ENCODE peak calls at places on chromosomes 4 and X, in five cellular contexts. X, E, V, T and L are unnamed samples. For H3K4me1, the result is how much of the 10 kb centered on the place peaks cover.

GRCh38 chr4:8522160-8523120 is 57.8 kb upstream of the GPR78 start:
- DNase-seq in X (no peak), E (no peak), V (no peak), T (no peak), L (no peak)

GRCh38 chr4:152999376-153000067 is 63.4 kb downstream of the FHDC1 start:
- DNase-seq in X (no peak), E (no peak), V (no peak), T (no peak), L (no peak)

GRCh38 chr4:127203561-127204260 is 429.0 kb upstream of the INTU start:
- DNase-seq in X (no peak), E (no peak), V (no peak), T (no peak), L (no peak)

GRCh38 chr4:13430834-13431568 is 53.1 kb downstream of the RAB28 start:
- DNase-seq in X (peak), E (no peak), V (no peak), T (no peak), L (no peak)

GRCh38 chrX:115177941-115178340 is 11.3 kb upstream of the RBMXL3 start:
- DNase-seq in X (no peak), E (no peak), V (no peak), T (no peak), L (no peak)

GRCh38 chr4:153322791-153323190 is 21.7 kb upstream of the MND1 start:
- DNase-seq in X (no peak), E (no peak), V (no peak), T (no peak), L (no peak)

GRCh38 chr4:140308366-140309123 is 64.9 kb upstream of the SCOC start:
- DNase-seq in X (no peak), E (peak), V (no peak), T (no peak), L (peak)

GRCh38 chr4:25821267-25821666 is 41.5 kb downstream of the SEL1L3 start:
- DNase-seq in X (no peak), E (no peak), V (no peak), T (no peak), L (no peak)

GRCh38 chrX:119240356-119240755 is 4.3 kb downstream of the PGRMC1 start:
- DNase-seq in X (no peak), E (no peak), V (no peak), T (no peak), L (no peak)

GRCh38 chrX:102720237-102721168 is at the start of gene GPRASP3:
- DNase-seq in X (no peak), E (peak), V (peak), T (peak), L (no peak)

GRCh38 chrX:54248309-54248708 is 65.3 kb upstream of the FAM120C start:
- DNase-seq in X (peak), E (no peak), V (no peak), T (no peak), L (peak)

GRCh38 chrX:29397506-29397905 is 810.3 kb downstream of the IL1RAPL1 start:
- DNase-seq in X (no peak), E (no peak), V (no peak), T (no peak), L (no peak)

GRCh38 chr4:176883108-176883550 is 90.4 kb upstream of the VEGFC start:
- DNase-seq in X (no peak), E (no peak), V (no peak), T (no peak), L (peak)

GRCh38 chr4:150231108-150231770 is 153.0 kb downstream of the DCLK2 start:
- DNase-seq in X (no peak), E (no peak), V (no peak), T (no peak), L (no peak)

GRCh38 chr4:110164251-110164650 is 34.2 kb downstream of the ELOVL6 start:
- DNase-seq in X (no peak), E (no peak), V (no peak), T (no peak), L (no peak)

GRCh38 chr4:169934794-169935400 is 91.3 kb downstream of the MFAP3L start:
- DNase-seq in X (no peak), E (no peak), V (peak), T (no peak), L (no peak)

GRCh38 chrX:17226736-17227135 is 148.3 kb upstream of the NHS start:
- DNase-seq in X (no peak), E (no peak), V (no peak), T (no peak), L (no peak)

GRCh38 chr4:6658635-6659075 is 18.2 kb downstream of the MRFAP1 start:
- DNase-seq in X (no peak), E (peak), V (no peak), T (peak), L (no peak)

DNA sequence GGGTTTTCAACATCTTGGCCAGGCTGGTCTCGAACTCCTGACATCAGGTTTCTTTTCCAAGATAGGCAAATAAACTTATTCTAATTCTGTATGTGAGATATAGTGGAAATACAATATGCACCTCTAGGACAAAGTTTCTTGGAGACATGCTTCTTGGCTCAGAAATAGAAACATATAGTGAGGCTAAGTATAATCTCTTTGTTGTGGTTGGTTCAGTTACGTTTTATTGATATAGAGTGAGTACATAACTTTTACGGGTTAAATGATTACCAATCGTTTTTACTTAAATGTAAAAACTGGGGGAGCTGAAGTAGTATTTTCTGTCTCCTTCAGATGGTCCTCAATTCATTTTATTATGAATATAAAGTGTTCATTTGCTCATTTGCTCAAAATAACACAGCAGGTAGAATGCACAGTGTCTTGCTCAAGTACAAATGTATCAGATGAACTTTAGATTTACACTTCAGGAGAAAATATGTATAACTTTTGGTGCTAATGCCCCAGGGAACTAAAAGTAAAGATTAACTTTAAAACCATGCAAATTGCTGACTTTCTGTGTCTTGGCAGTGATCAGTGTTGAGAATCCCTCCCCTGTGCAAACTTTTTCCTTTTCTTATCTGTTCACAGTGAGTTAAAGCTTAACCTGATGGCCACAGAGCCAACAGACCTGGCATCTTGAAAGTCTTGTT is 77.6 kb downstream of the AFF1 start:
- DNase-seq in X (no peak), E (no peak), V (no peak), T (no peak), L (no peak)
- H3K4me1 ChIP-seq in X (under half), E (under half), V (under half), T (under half), L (under half)

GRCh38 chr4:2487632-2488031 is 18.7 kb downstream of the RNF4 start:
- DNase-seq in X (no peak), E (no peak), V (no peak), T (no peak), L (no peak)
- H3K4me3 ChIP-seq in X (no peak), E (no peak), V (no peak), T (no peak), L (no peak)

DNA sequence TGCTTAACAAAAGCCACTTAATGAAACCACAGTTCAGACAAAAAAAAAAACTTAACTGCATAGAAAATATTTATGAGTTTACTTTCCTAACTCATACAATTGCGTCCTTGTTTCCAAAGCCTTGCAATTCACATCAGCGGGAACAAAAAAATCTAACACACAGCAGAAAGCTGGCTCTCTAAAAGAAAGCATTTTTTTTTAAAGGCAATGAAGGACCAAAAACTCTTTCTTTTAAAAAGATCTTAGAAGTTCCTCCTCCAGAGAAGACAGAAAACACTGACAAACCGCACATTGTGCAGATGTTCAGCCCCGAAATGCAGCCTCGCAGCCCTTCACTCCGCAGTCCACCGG is 825 bp downstream of the FAT1 start:
- DNase-seq in X (no peak), E (no peak), V (no peak), T (no peak), L (no peak)
- H3K4me1 ChIP-seq in X (under half), E (under half), V (under half), T (under half), L (under half)

GRCh38 chrX:151975228-151975593 is 735 bp upstream of the GABRE start:
- DNase-seq in X (no peak), E (no peak), V (no peak), T (no peak), L (no peak)
- H3K4me3 ChIP-seq in X (no peak), E (peak), V (no peak), T (no peak), L (peak)

DNA sequence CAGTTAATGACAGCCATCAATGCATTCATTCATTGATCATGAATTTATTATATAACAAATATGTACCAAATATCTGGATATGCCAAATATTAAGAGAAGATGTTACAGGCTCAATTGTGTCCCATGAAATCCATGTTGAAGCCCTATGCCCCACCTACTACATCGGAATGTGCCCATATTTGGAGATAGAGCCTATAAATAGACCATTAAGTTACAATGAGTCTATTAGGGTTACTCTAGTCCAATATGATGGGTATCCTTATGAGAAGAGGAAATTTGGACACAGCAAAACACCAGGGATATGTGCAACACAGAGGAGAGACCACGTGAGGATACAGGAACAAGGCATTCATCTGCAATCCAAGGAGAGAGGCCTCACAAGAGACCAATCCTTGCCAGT is 634.5 kb downstream of the DMD start:
- DNase-seq in X (no peak), E (no peak), V (no peak), T (no peak), L (no peak)
- H3K4me1 ChIP-seq in X (under half), E (under half), V (under half), T (under half), L (under half)